ENCODE peak calls at places on chromosomes 3 and 15, in seven cellular contexts. K is ovary, H is sigmoid colon, C is K562, I is stomach, A is A549, R is HepG2. N is an unnamed sample.

GRCh38 chr15:56074866-56075265 is 81.5 kb upstream of the NEDD4 start:
- DNase-seq in R (no peak), I (no peak), K (no peak), H (no peak), C (no peak), A (no peak), N (no peak)

GRCh38 chr15:89998923-89999675 is 2.0 kb upstream of the ZNF710 start:
- DNase-seq in R (no peak), H (no peak), K (no peak), A (no peak), C (no peak), I (no peak), N (no peak)

GRCh38 chr3:185929192-185930151 is 8.3 kb downstream of the TRA2B start:
- DNase-seq in A (no peak), R (no peak), H (no peak), I (no peak), C (peak; percentile 55), K (no peak), N (no peak)

GRCh38 chr3:52636673-52637072 is 49.0 kb downstream of the PBRM1 start:
- DNase-seq in R (no peak), K (no peak), I (no peak), A (no peak), C (no peak), H (no peak), N (peak; percentile 22)

GRCh38 chr15:60448668-60449360 is 30.1 kb downstream of the ICE2 start:
- DNase-seq in A (no peak), I (no peak), R (no peak), K (no peak), H (no peak), C (no peak), N (no peak)

GRCh38 chr3:31011383-31011782 is 116.9 kb upstream of the GADL1 start:
- DNase-seq in K (no peak), H (no peak), A (no peak), I (no peak), R (no peak), C (no peak), N (no peak)

GRCh38 chr15:68595260-68595564 is 16.4 kb downstream of the CORO2B start:
- DNase-seq in K (no peak), C (no peak), A (no peak), I (no peak), R (no peak), H (no peak), N (no peak)

GRCh38 chr3:124812291-124813265 is 74.6 kb downstream of the ITGB5 start:
- DNase-seq in I (peak; percentile 64), K (peak; percentile 53), H (peak; percentile 90), A (peak; percentile 91), C (peak; percentile 87), R (peak; percentile 74), N (no peak)

GRCh38 chr3:123632161-123632655 is 47.4 kb upstream of the HACD2 start:
- DNase-seq in H (peak; percentile 89), K (peak; percentile 82), I (no peak), C (no peak), R (no peak), A (peak; percentile 30), N (no peak)

GRCh38 chr15:101206173-101206572 is 45.7 kb downstream of the CHSY1 start:
- DNase-seq in K (no peak), H (no peak), I (no peak), R (no peak), A (no peak), C (no peak), N (no peak)

GRCh38 chr3:126353694-126354321 is 3.4 kb downstream of the KLF15 start:
- DNase-seq in I (no peak), R (peak; percentile 29), H (peak; percentile 66), C (no peak), A (no peak), K (no peak), N (no peak)

GRCh38 chr3:13125092-13126015 is 52.1 kb upstream of the IQSEC1 start:
- DNase-seq in K (no peak), H (peak; percentile 40), A (no peak), I (no peak), R (no peak), C (no peak), N (no peak)

GRCh38 chr3:4841783-4842440 is 137.3 kb upstream of the BHLHE40 start:
- DNase-seq in I (no peak), R (no peak), K (no peak), C (no peak), A (no peak), H (no peak), N (no peak)

GRCh38 chr15:92831459-92832229 is 68.5 kb upstream of the CHD2 start:
- DNase-seq in A (peak; percentile 95), R (peak; percentile 98), I (peak; percentile 90), C (peak; percentile 95), H (peak; percentile 98), K (peak; percentile 91), N (peak; percentile 85)
- TF ChIP-seq EP300 in A (no peak), R (peak; percentile 54), I (no peak), C (peak; percentile 19), H (no peak), K (peak; percentile 43), N (no peak)

GRCh38 chr15:39580630-39581500 is at the start of gene THBS1:
- DNase-seq in I (peak; percentile 70), K (peak; percentile 94), A (peak; percentile 84), C (no peak), R (peak; percentile 81), H (peak; percentile 97), N (peak; percentile 71)
- TF ChIP-seq EP300 in I (no peak), K (peak; percentile 25), A (no peak), C (no peak), R (no peak), H (no peak), N (peak; percentile 29)

GRCh38 chr3:50245831-50246516 is 10.0 kb downstream of the GNAI2 start:
- DNase-seq in R (no peak), H (peak; percentile 95), I (peak; percentile 94), A (peak; percentile 78), K (peak; percentile 94), C (peak; percentile 89), N (peak; percentile 95)
- TF ChIP-seq EP300 in R (no peak), H (no peak), I (no peak), A (no peak), K (no peak), C (no peak), N (no peak)

DNA sequence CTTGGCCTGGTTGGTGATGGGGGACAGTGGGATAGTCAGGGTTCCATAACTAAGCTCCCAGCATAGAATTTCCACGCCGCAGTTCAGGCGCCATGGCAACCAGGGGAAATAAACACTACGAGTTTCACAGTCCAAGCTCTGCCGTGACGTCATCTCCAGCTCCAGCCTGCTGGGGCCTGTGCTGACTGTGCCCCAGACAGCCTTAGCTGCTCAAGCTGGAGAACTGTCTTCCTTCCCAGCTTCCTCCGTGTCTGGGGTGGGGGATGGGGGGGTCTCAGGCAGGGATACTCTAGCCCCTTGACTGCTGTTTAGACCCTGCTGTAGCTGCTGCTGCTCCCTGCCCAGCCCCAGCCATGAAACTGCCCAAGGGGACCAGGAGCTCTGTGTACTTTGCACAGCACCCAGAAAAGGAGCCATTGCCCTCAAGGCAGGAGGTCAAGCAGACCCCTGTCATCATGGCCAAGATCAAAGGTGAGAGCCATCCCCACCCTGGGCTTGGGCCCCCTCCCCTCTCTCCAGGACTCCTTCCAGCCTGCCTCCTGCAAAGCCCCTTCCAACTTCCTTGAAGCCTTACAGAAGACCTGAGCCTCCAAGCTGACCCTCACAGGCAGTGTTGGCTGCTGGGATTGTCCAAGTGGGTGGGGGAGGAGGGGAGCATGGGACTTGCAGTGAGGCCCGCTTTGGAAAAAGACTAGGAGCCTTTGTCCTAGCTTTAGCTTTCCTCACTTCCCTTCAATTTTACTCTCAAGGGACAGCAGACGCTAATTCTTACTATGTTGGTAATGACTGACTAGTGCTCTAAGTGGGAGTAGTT is 11.4 kb upstream of the CSPG4 start:
- DNase-seq in K (peak; percentile 90), R (peak; percentile 81), A (peak; percentile 86), H (peak; percentile 99), I (peak; percentile 89), C (peak; percentile 72), N (peak; percentile 72)
- TF ChIP-seq EP300 in K (no peak), R (peak; percentile 66), A (no peak), H (peak; percentile 71), I (peak; percentile 67), C (no peak), N (no peak)

DNA sequence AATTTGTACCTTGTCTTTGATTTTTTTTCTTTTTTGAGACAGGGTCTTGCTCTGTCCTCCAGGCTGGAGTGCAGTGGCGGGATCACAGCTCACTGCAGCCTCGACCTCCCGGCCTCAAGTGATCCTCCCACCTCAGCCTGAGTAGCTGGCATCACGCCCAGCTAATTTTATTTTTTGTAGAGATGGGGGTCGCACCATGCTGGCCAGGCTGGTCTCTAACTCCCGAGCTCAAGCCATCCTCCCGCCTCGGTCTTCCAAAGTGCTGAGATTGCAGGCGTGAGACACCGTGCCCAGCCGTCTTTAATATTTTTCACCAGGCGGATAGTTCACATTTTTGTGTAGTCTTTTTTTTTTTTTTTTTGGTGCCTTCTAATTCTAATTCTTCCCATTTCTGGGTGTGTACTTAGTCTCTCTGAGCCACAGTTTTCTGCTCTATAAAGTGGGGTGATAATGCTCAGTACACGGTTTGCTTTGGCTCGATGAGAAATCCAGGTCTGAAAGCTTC is 528 bp upstream of the TATDN2 start:
- DNase-seq in K (peak; percentile 35), R (no peak), A (no peak), I (no peak), H (no peak), C (no peak), N (no peak)
- TF ChIP-seq EP300 in K (no peak), R (no peak), A (no peak), I (no peak), H (no peak), C (no peak), N (no peak)

GRCh38 chr3:71226565-71227281 is 356.8 kb downstream of the FOXP1 start:
- DNase-seq in I (no peak), H (no peak), K (peak; percentile 30), R (no peak), A (no peak), C (peak; percentile 49), N (no peak)
- TF ChIP-seq EP300 in I (no peak), H (no peak), K (no peak), R (no peak), A (no peak), C (no peak), N (no peak)

DNA sequence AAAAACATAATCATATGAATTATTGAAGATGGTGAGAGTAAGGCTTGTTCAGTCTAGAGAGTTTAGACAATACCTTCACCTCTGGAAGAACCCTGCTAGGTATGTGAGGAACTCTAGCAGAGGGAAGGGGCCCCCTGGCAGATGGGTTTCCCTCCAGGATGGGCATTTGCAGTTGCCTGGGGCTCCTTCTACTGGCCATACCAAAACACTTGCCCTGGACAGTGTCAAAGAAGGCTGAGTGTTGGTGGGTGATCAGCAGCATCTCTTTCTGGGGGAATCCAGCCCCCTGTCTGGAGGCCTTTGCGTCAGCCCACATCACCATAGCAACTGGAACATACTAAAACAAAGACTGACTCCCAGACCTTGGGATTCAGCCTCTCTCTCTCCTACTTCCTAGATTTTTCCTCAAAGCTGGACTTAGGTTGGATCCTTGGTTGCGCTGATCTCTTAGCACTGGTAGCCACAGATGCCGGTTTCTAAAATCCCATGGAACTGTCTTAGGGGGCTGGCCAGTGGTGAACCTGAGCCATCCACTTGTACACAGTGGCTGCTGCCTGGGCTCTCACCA is 8.2 kb downstream of the CEMIP start:
- DNase-seq in I (no peak), A (no peak), H (no peak), R (no peak), K (no peak), C (no peak), N (peak; percentile 25)
- TF ChIP-seq EP300 in I (no peak), A (no peak), H (no peak), R (no peak), K (no peak), C (no peak), N (no peak)

N was measured in SK-N-SH.